ENCODE peak calls at places on chromosomes 3 and 15, in seven cellular contexts. K, O, C, S, R, M and B are unnamed samples.

GRCh38 chr3:131568460-131568859 is 65.7 kb upstream of the MRPL3 start:
- DNase-seq in S (no peak), C (no peak), R (no peak), M (no peak), K (no peak), O (peak; percentile 48), B (no peak)

GRCh38 chr15:80695099-80695910 is at the start of gene ABHD17C:
- DNase-seq in R (peak; percentile 53), C (peak; percentile 85), O (peak; percentile 55), S (no peak), M (peak; percentile 20), K (peak; percentile 76), B (peak; percentile 39)

GRCh38 chr3:64848822-64849221 is 161.0 kb upstream of the ADAMTS9 start:
- DNase-seq in S (no peak), O (no peak), R (peak; percentile 22), C (no peak), M (no peak), K (peak; percentile 26), B (no peak)

GRCh38 chr3:10915395-10915794 is 77.2 kb upstream of the SLC6A1 start:
- DNase-seq in R (no peak), K (no peak), M (no peak), S (no peak), C (no peak), O (no peak), B (no peak)

GRCh38 chr15:80562846-80563245 is 132.3 kb upstream of the ABHD17C start:
- DNase-seq in K (no peak), O (no peak), C (no peak), S (no peak), M (no peak), R (no peak), B (no peak)

GRCh38 chr3:108159128-108159527 is 63.1 kb downstream of the IFT57 start:
- DNase-seq in S (no peak), M (no peak), O (no peak), R (peak; percentile 76), K (no peak), C (no peak), B (no peak)

GRCh38 chr15:100684591-100684990 is 82.2 kb downstream of the ASB7 start:
- DNase-seq in S (no peak), C (no peak), K (no peak), M (no peak), O (no peak), R (no peak), B (no peak)

GRCh38 chr3:154786724-154787123 is 293.4 kb upstream of the MME start:
- DNase-seq in M (no peak), C (no peak), S (no peak), K (no peak), R (peak; percentile 49), O (no peak), B (no peak)

GRCh38 chr3:100260081-100260684 is 609 bp upstream of the TBC1D23 start:
- DNase-seq in K (no peak), O (peak; percentile 63), M (no peak), S (no peak), C (peak; percentile 46), R (peak; percentile 51), B (no peak)
- H3K4me3 ChIP-seq in K (peak overlapping the region; percentile 88), O (peak overlapping the region; percentile 64), M (peak overlapping the region; percentile 92), S (peak overlapping the region; percentile 90), C (peak overlapping the region; percentile 9), R (peak overlapping the region; percentile 42), B (peak overlapping the region; percentile 88)

GRCh38 chr3:50246517-50246954 is 10.5 kb downstream of the GNAI2 start:
- DNase-seq in R (peak; percentile 92), M (peak; percentile 89), O (peak; percentile 95), K (no peak), S (peak; percentile 81), C (peak; percentile 83), B (peak; percentile 87)
- H3K27ac ChIP-seq in R (peak overlapping the region; percentile 72), M (peak overlapping the region; percentile 88), O (peak overlapping the region; percentile 88), K (peak overlapping the region; percentile 94), S (peak overlapping the region; percentile 86), C (peak overlapping the region; percentile 94), B (peak overlapping the region; percentile 75)

DNA sequence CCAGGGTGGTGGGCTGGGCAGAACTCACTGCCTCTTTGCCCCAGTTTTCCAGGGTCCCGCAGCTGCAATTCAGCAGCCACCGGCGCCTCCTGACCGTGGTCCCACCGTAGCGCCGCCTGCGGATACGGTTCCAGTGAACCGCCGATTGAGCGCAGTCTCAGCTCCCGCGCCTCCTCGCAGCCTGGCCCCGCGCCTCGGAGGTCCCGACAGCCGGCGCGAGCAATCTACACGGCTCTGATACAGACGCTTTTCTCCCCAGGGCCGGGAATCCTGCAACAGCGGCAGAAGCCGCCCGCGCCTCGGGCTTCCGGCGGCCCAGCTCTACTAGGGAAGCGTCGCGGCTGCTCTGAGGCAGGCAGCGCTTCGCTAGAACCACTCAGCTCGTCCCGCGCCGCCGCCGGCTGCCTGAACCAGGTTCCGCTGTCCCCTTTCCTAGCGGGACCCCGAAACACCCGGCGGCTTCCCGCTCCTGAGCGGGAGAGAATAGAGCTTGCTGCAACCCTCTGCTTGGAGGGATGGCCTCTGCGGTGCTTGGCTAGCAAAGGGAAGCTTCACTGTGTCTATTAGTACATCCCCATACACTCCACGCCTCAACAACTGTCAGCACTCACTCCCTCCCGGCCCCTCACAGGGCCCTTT is 3.1 kb downstream of the FOXL2NB start:
- DNase-seq in O (peak; percentile 67), S (no peak), R (peak; percentile 28), M (no peak), K (no peak), C (peak; percentile 54), B (no peak)
- H3K4me3 ChIP-seq in O (peak overlapping the region; percentile 8), S (no peak overlapping the region), R (peak overlapping the region; percentile 4), M (no peak overlapping the region), K (peak overlapping the region; percentile 29), C (peak overlapping the region; percentile 29), B (no peak overlapping the region)

GRCh38 chr15:97981758-97982157 is 21.3 kb downstream of the ARRDC4 start:
- DNase-seq in O (no peak), M (no peak), K (no peak), S (no peak), R (no peak), C (no peak), B (no peak)
- H3K27ac ChIP-seq in O (no peak overlapping the region), M (no peak overlapping the region), K (no peak overlapping the region), S (no peak overlapping the region), R (no peak overlapping the region), C (no peak overlapping the region), B (no peak overlapping the region)